ENCODE peak calls at places on chromosome 9, in ten cellular contexts. T is prostate gland; D is mesendoderm; W is gastrocnemius medialis; Q is CD8-positive, alpha-beta memory T cell; U is iPS DF 6.9; G is SJSA1; Y is lower lobe of right lung; C is endodermal cell; O is astrocyte. I is an unnamed sample. For H3K36me3, the result is how much of the 10 kb centered on the place peaks cover.

GRCh38 chr9:4320021-4320420 is 20.2 kb upstream of the GLIS3 start:
- DNase-seq in T (no peak), D (no peak), W (no peak), Q (no peak), U (no peak), G (no peak), Y (no peak), C (no peak), O (no peak), I (no peak)

GRCh38 chr9:82313697-82314096 is 325.1 kb downstream of the SPATA31D1 start:
- DNase-seq in T (no peak), D (no peak), W (no peak), Q (no peak), U (no peak), G (no peak), Y (no peak), C (no peak), O (no peak), I (no peak)

GRCh38 chr9:96219615-96220257 is 82.2 kb downstream of the HSD17B3 start:
- DNase-seq in T (no peak), D (peak), W (peak), Q (peak), U (peak), G (no peak), Y (peak), C (peak), O (no peak), I (no peak)

GRCh38 chr9:5073701-5074100 is 88.6 kb downstream of the JAK2 start:
- DNase-seq in T (no peak), D (no peak), W (no peak), Q (no peak), U (no peak), G (no peak), Y (no peak), C (no peak), O (no peak), I (no peak)

GRCh38 chr9:16727452-16728127 is 142.9 kb downstream of the BNC2 start:
- DNase-seq in T (no peak), D (peak), W (no peak), Q (no peak), U (no peak), G (no peak), Y (no peak), C (no peak), O (no peak), I (no peak)

GRCh38 chr9:38017149-38017884 is 51.7 kb downstream of the SHB start:
- DNase-seq in T (peak), D (peak), W (peak), Q (no peak), U (peak), G (peak), Y (peak), C (peak), O (peak), I (peak)

GRCh38 chr9:114465906-114466900 is 39.1 kb downstream of the WHRN start:
- DNase-seq in T (peak), D (no peak), W (no peak), Q (no peak), U (no peak), G (no peak), Y (no peak), C (peak), O (no peak), I (no peak)

GRCh38 chr9:16139781-16140180 is 586.9 kb downstream of the CCDC171 start:
- DNase-seq in T (no peak), D (no peak), W (peak), Q (no peak), U (no peak), G (no peak), Y (no peak), C (no peak), O (no peak), I (no peak)

GRCh38 chr9:120183615-120184014 is 396.4 kb downstream of the CDK5RAP2 start:
- DNase-seq in T (no peak), D (no peak), W (no peak), Q (no peak), U (no peak), G (no peak), Y (no peak), C (peak), O (no peak), I (no peak)

GRCh38 chr9:136147890-136148714 is 29.4 kb upstream of the TMEM250 start:
- DNase-seq in T (no peak), D (no peak), W (no peak), Q (no peak), U (no peak), G (no peak), Y (no peak), C (no peak), O (no peak), I (no peak)

GRCh38 chr9:121972501-121972981 is 120.6 kb downstream of the TTLL11 start:
- DNase-seq in T (peak), D (no peak), W (peak), Q (no peak), U (no peak), G (peak), Y (peak), C (no peak), O (peak), I (peak)

GRCh38 chr9:113638916-113639315 is 175.4 kb downstream of the RGS3 start:
- DNase-seq in T (no peak), D (no peak), W (no peak), Q (no peak), U (no peak), G (no peak), Y (no peak), C (peak), O (no peak), I (no peak)

GRCh38 chr9:114434878-114435311 is 47.1 kb upstream of the AKNA start:
- DNase-seq in T (peak), D (peak), W (no peak), Q (no peak), U (peak), G (no peak), Y (no peak), C (peak), O (no peak), I (peak)

GRCh38 chr9:34072868-34073590 is 24.3 kb upstream of the UBAP2 start:
- DNase-seq in T (peak), D (peak), W (peak), Q (no peak), U (no peak), G (no peak), Y (no peak), C (peak), O (peak), I (peak)

DNA sequence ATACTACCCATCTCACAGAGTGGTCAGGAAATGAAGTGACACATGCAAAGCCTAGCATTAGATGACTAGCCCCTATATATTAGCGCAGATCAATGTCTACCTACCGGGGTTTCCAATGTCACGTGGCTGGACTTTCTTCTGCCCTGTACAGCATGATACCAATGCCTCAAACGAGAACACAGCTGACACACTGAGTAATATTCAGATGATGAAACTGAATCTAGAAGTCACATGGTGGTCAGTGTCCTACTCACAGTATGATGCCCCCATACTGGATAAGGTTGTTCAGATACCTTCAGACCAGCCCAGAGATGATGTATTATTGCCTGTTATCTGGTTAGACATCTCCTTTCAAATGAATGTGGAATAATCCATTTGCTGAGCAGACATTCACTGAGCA is 71.1 kb upstream of the FRRS1L start:
- DNase-seq in T (no peak), D (no peak), W (no peak), Q (no peak), U (no peak), G (no peak), Y (no peak), C (no peak), O (no peak), I (no peak)
- H3K27ac ChIP-seq in T (no peak), D (no peak), W (no peak), Q (no peak), U (no peak), G (no peak), Y (no peak), C (no peak), O (no peak), I (no peak)

GRCh38 chr9:128529191-128529590 is 23.2 kb upstream of the SPTAN1 start:
- DNase-seq in T (no peak), D (no peak), W (no peak), Q (no peak), U (no peak), G (no peak), Y (no peak), C (no peak), O (no peak), I (no peak)
- H3K36me3 ChIP-seq in T (under half), D (under half), W (half or more), Q (half or more), U (under half), G (under half), Y (half or more), C (under half), O (under half), I (under half)

GRCh38 chr9:35658144-35658893 is at the start of gene CCDC107:
- DNase-seq in T (peak), D (peak), W (peak), Q (peak), U (no peak), G (peak), Y (peak), C (peak), O (peak), I (peak)

GRCh38 chr9:35657327-35658143 is at the start of gene RMRP:
- DNase-seq in T (peak), D (peak), W (peak), Q (peak), U (peak), G (peak), Y (peak), C (peak), O (peak), I (peak)

GRCh38 chr9:35658894-35659220 is 765 bp downstream of the CCDC107 start:
- DNase-seq in T (no peak), D (peak), W (peak), Q (no peak), U (no peak), G (no peak), Y (no peak), C (no peak), O (peak), I (peak)

GRCh38 chr9:35660966-35661413 is 2.9 kb downstream of the CCDC107 start:
- DNase-seq in T (no peak), D (peak), W (no peak), Q (no peak), U (no peak), G (no peak), Y (no peak), C (no peak), O (no peak), I (peak)

GRCh38 chr9:35659340-35659739 is 1.2 kb downstream of the CCDC107 start:
- DNase-seq in T (no peak), D (no peak), W (peak), Q (no peak), U (no peak), G (no peak), Y (no peak), C (no peak), O (peak), I (peak)
- H3K4me3 ChIP-seq in T (no peak), D (no peak), W (peak), Q (peak), U (no peak), G (peak), Y (peak), C (peak), O (peak), I (peak)

DNA sequence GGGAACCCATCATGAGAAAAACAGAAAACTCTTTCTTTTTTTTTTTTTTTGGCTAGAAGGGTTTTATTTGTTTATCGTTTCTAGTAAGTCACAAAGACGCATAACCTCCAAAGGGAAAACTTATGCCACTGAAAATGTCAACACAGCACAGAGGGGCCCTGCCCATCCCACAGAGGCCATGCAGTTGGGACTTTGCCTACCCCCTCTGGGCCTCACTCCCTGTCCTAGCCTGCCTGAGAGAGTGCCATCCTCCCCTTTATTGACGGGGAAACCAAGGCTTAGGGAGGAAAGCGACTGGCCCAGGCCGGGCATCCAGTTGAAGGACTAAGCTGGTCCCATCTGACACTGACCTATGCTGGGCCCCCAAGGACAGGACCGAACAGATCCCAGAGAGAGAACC is 74.7 kb downstream of the VAV2 start:
- DNase-seq in T (no peak), D (no peak), W (no peak), Q (no peak), U (no peak), G (no peak), Y (no peak), C (no peak), O (no peak), I (no peak)
- H3K27ac ChIP-seq in T (no peak), D (no peak), W (no peak), Q (no peak), U (no peak), G (no peak), Y (peak), C (no peak), O (peak), I (no peak)

GRCh38 chr9:130128251-130128650 is 44.0 kb upstream of the NCS1 start:
- DNase-seq in T (no peak), D (no peak), W (no peak), Q (peak), U (no peak), G (no peak), Y (peak), C (no peak), O (no peak), I (no peak)

GRCh38 chr9:130126721-130127429 is 45.3 kb upstream of the NCS1 start:
- DNase-seq in T (no peak), D (no peak), W (no peak), Q (no peak), U (no peak), G (no peak), Y (no peak), C (no peak), O (no peak), I (no peak)

GRCh38 chr9:130124471-130124870 is 47.7 kb upstream of the NCS1 start:
- DNase-seq in T (no peak), D (no peak), W (no peak), Q (no peak), U (no peak), G (no peak), Y (peak), C (no peak), O (no peak), I (no peak)

GRCh38 chr9:130129425-130130061 is 42.7 kb upstream of the NCS1 start:
- DNase-seq in T (no peak), D (no peak), W (no peak), Q (peak), U (no peak), G (no peak), Y (peak), C (no peak), O (peak), I (peak)

GRCh38 chr9:130128782-130129424 is 43.3 kb upstream of the NCS1 start:
- DNase-seq in T (peak), D (no peak), W (peak), Q (peak), U (no peak), G (peak), Y (peak), C (no peak), O (peak), I (peak)
- H3K36me3 ChIP-seq in T (under half), D (under half), W (under half), Q (under half), U (under half), G (under half), Y (half or more), C (under half), O (under half), I (under half)

GRCh38 chr9:127915801-127916664 is 808 bp downstream of the ST6GALNAC4 start:
- DNase-seq in T (no peak), D (no peak), W (peak), Q (no peak), U (no peak), G (no peak), Y (peak), C (peak), O (no peak), I (no peak)
- H3K4me3 ChIP-seq in T (peak), D (peak), W (peak), Q (peak), U (peak), G (peak), Y (peak), C (peak), O (peak), I (peak)

DNA sequence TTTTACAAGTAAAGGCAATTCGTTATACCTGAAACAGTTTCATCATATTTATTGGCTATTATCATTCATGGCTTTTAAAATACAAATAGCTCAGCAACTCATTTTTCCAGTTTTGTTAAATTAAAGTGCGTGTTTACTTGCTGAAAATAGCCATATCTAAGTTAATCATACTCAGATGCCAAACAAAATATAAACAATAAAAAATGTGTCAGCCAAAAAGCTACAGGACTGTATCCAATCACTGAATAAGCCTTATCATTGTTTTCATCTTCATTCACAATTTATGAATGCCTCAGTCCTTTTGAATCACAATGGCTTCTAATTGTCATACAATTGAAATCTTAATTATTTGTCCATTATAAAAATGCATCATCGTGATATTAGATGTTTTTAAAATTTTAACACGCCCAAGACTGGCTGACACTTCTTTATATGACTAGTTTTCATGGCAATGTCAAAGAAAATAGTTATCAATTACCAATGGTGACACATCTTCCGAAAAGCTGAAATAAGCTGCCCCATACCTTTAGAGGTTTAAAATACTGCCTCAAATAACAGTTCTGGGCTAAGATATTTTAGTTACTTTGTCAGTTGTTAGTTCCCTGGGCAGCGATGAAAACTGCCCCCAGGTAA is 1.9 kb downstream of the NFIB start:
- DNase-seq in T (no peak), D (no peak), W (no peak), Q (no peak), U (no peak), G (no peak), Y (no peak), C (no peak), O (no peak), I (no peak)
- H3K27ac ChIP-seq in T (peak), D (no peak), W (peak), Q (no peak), U (no peak), G (peak), Y (peak), C (no peak), O (peak), I (peak)